ENCODE peak calls at places on chromosomes 5 and 9, in ten cellular contexts. A is GM12864; N is activated CD8-positive, alpha-beta T cell treated with anti-CD3 and anti-CD28 coated beads for 36 hours; P is upper lobe of right lung; T is A549; O is lower leg skin; C is cardiac fibroblast; R is dorsolateral prefrontal cortex; Q is Calu3; S is breast epithelium. H is an unnamed sample.

GRCh38 chr5:42840279-42840678 is 28.6 kb upstream of the SELENOP start:
- DNase-seq in A (no peak), N (no peak), P (peak), T (no peak), O (peak), C (peak), R (no peak), Q (no peak), S (peak), H (peak)

GRCh38 chr5:71816307-71816706 is 97.2 kb downstream of the CARTPT start:
- DNase-seq in A (no peak), N (no peak), P (no peak), T (no peak), O (no peak), C (no peak), R (no peak), Q (peak), S (peak), H (no peak)

GRCh38 chr9:126722252-126722921 is 82.5 kb upstream of the ZBTB43 start:
- DNase-seq in A (no peak), N (peak), P (peak), T (peak), O (peak), C (peak), R (no peak), Q (peak), S (peak), H (no peak)

GRCh38 chr5:133041157-133041784 is 10.5 kb upstream of the HSPA4 start:
- DNase-seq in A (no peak), N (no peak), P (no peak), T (no peak), O (no peak), C (no peak), R (no peak), Q (no peak), S (no peak), H (no peak)

GRCh38 chr5:102809033-102809432 is 53.9 kb downstream of the PAM start:
- DNase-seq in A (no peak), N (no peak), P (no peak), T (no peak), O (no peak), C (no peak), R (no peak), Q (no peak), S (no peak), H (no peak)

GRCh38 chr5:125412561-125413535 is 666.4 kb upstream of the ZNF608 start:
- DNase-seq in A (no peak), N (peak), P (peak), T (peak), O (peak), C (peak), R (peak), Q (peak), S (peak), H (peak)

GRCh38 chr5:42894057-42894456 is 82.4 kb upstream of the SELENOP start:
- DNase-seq in A (no peak), N (no peak), P (no peak), T (peak), O (no peak), C (no peak), R (no peak), Q (no peak), S (no peak), H (no peak)

GRCh38 chr9:12640021-12640587 is 53.1 kb upstream of the TYRP1 start:
- DNase-seq in A (peak), N (no peak), P (no peak), T (peak), O (no peak), C (peak), R (no peak), Q (no peak), S (no peak), H (no peak)

GRCh38 chr9:124828679-124829669 is 24.3 kb upstream of the WDR38 start:
- DNase-seq in A (no peak), N (no peak), P (no peak), T (no peak), O (no peak), C (no peak), R (no peak), Q (no peak), S (no peak), H (no peak)

GRCh38 chr5:44506561-44506960 is 117.3 kb upstream of the FGF10 start:
- DNase-seq in A (no peak), N (no peak), P (no peak), T (no peak), O (no peak), C (no peak), R (no peak), Q (no peak), S (no peak), H (no peak)

GRCh38 chr5:160619381-160619780 is 197.7 kb downstream of the PTTG1 start:
- DNase-seq in A (no peak), N (no peak), P (no peak), T (no peak), O (no peak), C (no peak), R (no peak), Q (no peak), S (no peak), H (no peak)

GRCh38 chr9:132545578-132545977 is 36.8 kb upstream of the BARHL1 start:
- DNase-seq in A (no peak), N (no peak), P (no peak), T (no peak), O (no peak), C (no peak), R (no peak), Q (no peak), S (no peak), H (no peak)

GRCh38 chr9:129306318-129306973 is 128.4 kb upstream of the IER5L start:
- DNase-seq in A (no peak), N (no peak), P (peak), T (no peak), O (no peak), C (no peak), R (peak), Q (no peak), S (no peak), H (no peak)

GRCh38 chr9:94139672-94140417 is 55.6 kb downstream of the PTPDC1 start:
- DNase-seq in A (no peak), N (no peak), P (peak), T (peak), O (peak), C (peak), R (peak), Q (peak), S (peak), H (peak)

GRCh38 chr9:130078547-130078946 is 24.8 kb downstream of the GPR107 start:
- DNase-seq in A (no peak), N (no peak), P (no peak), T (peak), O (no peak), C (no peak), R (peak), Q (no peak), S (no peak), H (no peak)

GRCh38 chr5:32004404-32004803 is 169.7 kb downstream of the GOLPH3 start:
- DNase-seq in A (no peak), N (no peak), P (no peak), T (no peak), O (no peak), C (no peak), R (no peak), Q (no peak), S (no peak), H (no peak)

GRCh38 chr5:14417232-14417730 is 164.3 kb upstream of the OTULINL start:
- DNase-seq in A (no peak), N (no peak), P (no peak), T (no peak), O (no peak), C (peak), R (no peak), Q (no peak), S (no peak), H (peak)

GRCh38 chr9:36750630-36751029 is 177.9 kb downstream of the MELK start:
- DNase-seq in A (no peak), N (no peak), P (no peak), T (no peak), O (no peak), C (no peak), R (no peak), Q (no peak), S (no peak), H (no peak)

GRCh38 chr9:26157411-26157810 is 479.2 kb upstream of the TUSC1 start:
- DNase-seq in A (no peak), N (no peak), P (no peak), T (no peak), O (no peak), C (no peak), R (no peak), Q (no peak), S (no peak), H (no peak)

GRCh38 chr5:43401827-43402226 is 10.4 kb downstream of the CCL28 start:
- DNase-seq in A (no peak), N (no peak), P (no peak), T (peak), O (no peak), C (peak), R (no peak), Q (peak), S (no peak), H (no peak)

GRCh38 chr9:104987743-104988142 is 59.8 kb upstream of the ABCA1 start:
- DNase-seq in A (no peak), N (no peak), P (no peak), T (no peak), O (no peak), C (no peak), R (no peak), Q (peak), S (no peak), H (no peak)

DNA sequence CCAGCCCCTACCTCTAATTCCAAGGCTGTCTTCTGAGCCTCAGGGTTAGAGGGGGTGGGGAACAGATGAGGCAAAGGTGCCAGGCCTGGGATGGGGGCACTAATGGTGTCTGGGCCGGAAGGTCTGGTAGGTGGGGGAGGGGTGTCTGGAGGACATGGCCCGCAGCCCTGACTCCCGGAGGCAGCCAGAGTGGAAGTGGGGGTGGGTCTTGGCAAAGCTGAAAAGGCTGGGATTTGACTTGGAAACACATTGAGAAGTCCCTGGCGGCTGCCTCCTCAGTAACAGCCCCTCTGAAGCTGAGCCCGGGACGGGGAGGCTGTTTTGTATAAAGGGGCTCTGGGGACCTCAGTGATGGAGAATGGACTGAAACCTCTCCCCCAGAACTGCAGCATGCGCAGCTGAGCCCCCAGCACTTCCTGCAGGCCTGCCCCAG is 49.5 kb upstream of the SYNPO start:
- DNase-seq in A (no peak), N (no peak), P (peak), T (no peak), O (no peak), C (peak), R (no peak), Q (no peak), S (no peak), H (no peak)
- TF ChIP-seq CTCF in A (no peak), N (no peak), P (no peak), T (no peak), O (no peak), C (no peak), R (no peak), Q (no peak), S (no peak), H (no peak)

GRCh38 chr9:81847181-81847915 is 80.9 kb upstream of the SPATA31D4 start:
- DNase-seq in A (no peak), N (no peak), P (no peak), T (no peak), O (no peak), C (no peak), R (no peak), Q (no peak), S (no peak), H (no peak)

GRCh38 chr9:81851340-81851739 is 76.9 kb upstream of the SPATA31D4 start:
- DNase-seq in A (no peak), N (no peak), P (no peak), T (no peak), O (no peak), C (no peak), R (no peak), Q (no peak), S (no peak), H (no peak)

GRCh38 chr9:81849631-81850259 is 78.5 kb upstream of the SPATA31D4 start:
- DNase-seq in A (no peak), N (no peak), P (no peak), T (no peak), O (no peak), C (no peak), R (no peak), Q (peak), S (no peak), H (no peak)

GRCh38 chr9:81844131-81844567 is 84.1 kb upstream of the SPATA31D4 start:
- DNase-seq in A (no peak), N (no peak), P (no peak), T (peak), O (no peak), C (no peak), R (no peak), Q (no peak), S (no peak), H (no peak)

GRCh38 chr9:81848472-81848871 is 79.8 kb upstream of the SPATA31D4 start:
- DNase-seq in A (no peak), N (no peak), P (no peak), T (no peak), O (no peak), C (peak), R (no peak), Q (no peak), S (no peak), H (no peak)
- TF ChIP-seq CTCF in A (peak), N (no peak), P (peak), T (peak), O (no peak), C (peak), R (peak), Q (peak), S (peak), H (peak)

DNA sequence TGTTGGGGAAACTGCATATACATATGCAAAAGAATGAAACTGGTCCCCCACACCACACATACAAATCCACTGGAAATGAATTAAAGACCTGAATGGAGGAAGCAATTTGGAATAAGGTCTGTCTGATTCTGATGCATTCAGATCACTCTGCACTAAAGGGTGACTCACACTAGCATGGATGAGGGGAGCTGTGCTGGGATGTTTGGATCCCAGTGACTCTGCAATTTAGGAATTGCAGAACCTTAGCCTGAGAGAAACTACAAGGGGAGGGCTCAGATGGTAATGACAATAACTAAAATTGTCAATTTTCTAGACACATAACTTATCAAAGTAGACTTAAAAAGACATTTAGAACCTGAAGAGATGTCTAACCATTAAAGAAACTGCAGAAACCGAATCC is 312.0 kb downstream of the CDK5RAP2 start:
- DNase-seq in A (no peak), N (no peak), P (no peak), T (no peak), O (no peak), C (no peak), R (no peak), Q (no peak), S (no peak), H (no peak)
- TF ChIP-seq CTCF in A (no peak), N (no peak), P (no peak), T (no peak), O (no peak), C (no peak), R (no peak), Q (no peak), S (no peak), H (no peak)

GRCh38 chr5:139710370-139711066 is 62.4 kb downstream of the CXXC5 start:
- DNase-seq in A (no peak), N (peak), P (peak), T (no peak), O (peak), C (peak), R (peak), Q (peak), S (peak), H (no peak)

GRCh38 chr5:139708877-139709586 is 60.9 kb downstream of the CXXC5 start:
- DNase-seq in A (no peak), N (no peak), P (peak), T (peak), O (no peak), C (peak), R (peak), Q (no peak), S (peak), H (no peak)

GRCh38 chr5:139711852-139712171 is 63.7 kb downstream of the CXXC5 start:
- DNase-seq in A (no peak), N (no peak), P (peak), T (no peak), O (no peak), C (no peak), R (peak), Q (no peak), S (no peak), H (no peak)

GRCh38 chr5:139709587-139710369 is 61.6 kb downstream of the CXXC5 start:
- DNase-seq in A (no peak), N (peak), P (no peak), T (no peak), O (no peak), C (no peak), R (no peak), Q (no peak), S (no peak), H (no peak)

GRCh38 chr5:139711067-139711851 is 63.1 kb downstream of the CXXC5 start:
- DNase-seq in A (no peak), N (peak), P (no peak), T (peak), O (no peak), C (peak), R (peak), Q (peak), S (no peak), H (no peak)
- TF ChIP-seq CTCF in A (peak), N (peak), P (no peak), T (no peak), O (no peak), C (no peak), R (peak), Q (no peak), S (no peak), H (peak)

DNA sequence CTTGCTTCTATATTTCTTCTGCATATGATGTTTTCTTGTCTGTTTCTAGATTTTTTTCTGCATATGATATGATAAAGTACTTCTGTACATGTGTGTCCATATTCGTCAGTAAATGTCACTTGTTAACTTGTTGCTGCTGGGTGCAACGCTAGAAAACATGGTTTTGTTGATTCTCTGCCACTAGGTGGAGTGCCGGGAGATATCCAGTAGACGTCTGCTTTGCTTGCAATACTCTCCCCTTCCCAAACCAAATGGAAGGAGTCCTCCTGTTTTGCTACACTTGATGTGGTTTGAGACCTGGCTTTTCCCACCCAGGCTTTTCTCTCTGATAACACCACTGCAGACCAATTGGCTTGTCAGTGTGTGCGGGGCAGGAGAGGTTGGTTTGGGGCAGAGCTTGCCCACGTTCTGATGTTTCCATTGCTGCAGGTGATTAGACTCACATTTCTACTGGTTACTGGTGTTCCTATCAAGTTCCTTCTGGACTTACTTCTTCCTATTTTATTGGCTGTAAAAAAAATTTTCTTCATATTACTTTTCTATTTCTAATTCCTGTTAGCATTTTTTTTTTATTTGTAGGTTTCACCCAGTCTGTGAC is 900.0 kb upstream of the CDH10 start:
- DNase-seq in A (no peak), N (peak), P (no peak), T (peak), O (no peak), C (no peak), R (no peak), Q (peak), S (no peak), H (no peak)
- TF ChIP-seq CTCF in A (peak), N (peak), P (peak), T (peak), O (no peak), C (peak), R (peak), Q (no peak), S (peak), H (no peak)

H was measured in AG09319.